ENCODE peak calls at places on chromosomes 16 and 17, in seven cellular contexts. O, J, I, A, E, L and W are unnamed samples.

GRCh38 chr16:54936086-54936978 is 5.7 kb downstream of the IRX5 start:
- DNase-seq in O (peak; percentile 64), J (peak; percentile 40), I (peak; percentile 49), A (no peak), E (no peak), L (no peak), W (no peak)

GRCh38 chr16:1749152-1750117 is 21.9 kb downstream of the NME3 start:
- DNase-seq in O (no peak), J (no peak), I (no peak), A (no peak), E (no peak), L (no peak), W (no peak)

GRCh38 chr17:79612468-79613194 is 1.8 kb upstream of the RBFOX3 start:
- DNase-seq in O (no peak), J (no peak), I (no peak), A (peak; percentile 92), E (no peak), L (no peak), W (no peak)

GRCh38 chr16:31382485-31383161 is 10.5 kb upstream of the ITGAD start:
- DNase-seq in O (no peak), J (peak; percentile 16), I (peak; percentile 76), A (peak; percentile 60), E (no peak), L (peak; percentile 63), W (peak; percentile 37)

GRCh38 chr17:47717261-47717697 is 15.8 kb upstream of the TBX21 start:
- DNase-seq in O (no peak), J (no peak), I (no peak), A (no peak), E (no peak), L (no peak), W (no peak)

GRCh38 chr16:13866073-13866472 is 53.9 kb upstream of the ERCC4 start:
- DNase-seq in O (peak; percentile 62), J (peak; percentile 70), I (peak; percentile 78), A (peak; percentile 84), E (peak; percentile 81), L (peak; percentile 56), W (no peak)

GRCh38 chr17:41553987-41554680 is 17.7 kb downstream of the KRT9 start:
- DNase-seq in O (no peak), J (no peak), I (no peak), A (no peak), E (no peak), L (no peak), W (no peak)

GRCh38 chr17:82295472-82295814 is 21.9 kb upstream of the CSNK1D start:
- DNase-seq in O (no peak), J (no peak), I (no peak), A (no peak), E (no peak), L (no peak), W (no peak)

GRCh38 chr17:58317421-58318064 is 11.1 kb downstream of the TSPOAP1 start:
- DNase-seq in O (peak; percentile 66), J (peak; percentile 36), I (no peak), A (peak; percentile 77), E (no peak), L (no peak), W (peak; percentile 62)

GRCh38 chr16:28935924-28936783 is 4.4 kb downstream of the CD19 start:
- DNase-seq in O (peak; percentile 35), J (peak; percentile 31), I (peak; percentile 84), A (peak; percentile 81), E (peak; percentile 76), L (peak; percentile 76), W (peak; percentile 86)

GRCh38 chr17:42845918-42846593 is 1.7 kb downstream of the AOC2 start:
- DNase-seq in O (no peak), J (no peak), I (no peak), A (no peak), E (no peak), L (no peak), W (no peak)

DNA sequence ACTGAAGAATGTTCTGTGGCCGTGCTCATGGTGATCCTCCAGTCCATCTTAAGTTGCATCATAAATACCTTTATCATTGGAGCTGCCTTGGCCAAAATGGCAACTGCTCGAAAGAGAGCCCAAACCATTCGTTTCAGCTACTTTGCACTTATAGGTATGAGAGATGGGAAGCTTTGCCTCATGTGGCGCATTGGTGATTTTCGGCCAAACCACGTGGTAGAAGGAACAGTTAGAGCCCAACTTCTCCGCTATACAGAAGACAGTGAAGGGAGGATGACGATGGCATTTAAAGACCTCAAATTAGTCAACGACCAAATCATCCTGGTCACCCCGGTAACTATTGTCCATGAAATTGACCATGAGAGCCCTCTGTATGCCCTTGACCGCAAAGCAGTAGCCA is 36.8 kb upstream of the KCNJ2 start:
- DNase-seq in O (no peak), J (no peak), I (no peak), A (no peak), E (no peak), L (no peak), W (no peak)
- H3K4me1 ChIP-seq in O (peaks cover 4% of the 10 kb centered on the region), J (peaks cover 8% of the 10 kb centered on the region), I (peaks cover 6% of the 10 kb centered on the region), A (peaks cover 27% of the 10 kb centered on the region), E (peaks cover 4% of the 10 kb centered on the region), L (peaks cover 8% of the 10 kb centered on the region), W (no peaks in the 10 kb centered on the region)

GRCh38 chr16:17544304-17544703 is 73.5 kb upstream of the XYLT1 start:
- DNase-seq in O (no peak), J (no peak), I (no peak), A (no peak), E (no peak), L (no peak), W (no peak)

GRCh38 chr16:17543073-17543472 is 72.3 kb upstream of the XYLT1 start:
- DNase-seq in O (no peak), J (no peak), I (no peak), A (no peak), E (no peak), L (no peak), W (no peak)

GRCh38 chr16:17544785-17545184 is 74.0 kb upstream of the XYLT1 start:
- DNase-seq in O (no peak), J (no peak), I (no peak), A (peak; percentile 7), E (no peak), L (no peak), W (no peak)

GRCh38 chr16:17538942-17539341 is 68.2 kb upstream of the XYLT1 start:
- DNase-seq in O (no peak), J (no peak), I (no peak), A (no peak), E (no peak), L (no peak), W (no peak)

GRCh38 chr16:17541324-17541723 is 70.6 kb upstream of the XYLT1 start:
- DNase-seq in O (no peak), J (no peak), I (no peak), A (no peak), E (no peak), L (no peak), W (no peak)
- H3K4me1 ChIP-seq in O (no peaks in the 10 kb centered on the region), J (no peaks in the 10 kb centered on the region), I (no peaks in the 10 kb centered on the region), A (no peaks in the 10 kb centered on the region), E (no peaks in the 10 kb centered on the region), L (no peaks in the 10 kb centered on the region), W (no peaks in the 10 kb centered on the region)

GRCh38 chr16:84726079-84726669 is 26.4 kb downstream of the USP10 start:
- DNase-seq in O (peak; percentile 86), J (peak; percentile 94), I (peak; percentile 85), A (peak; percentile 85), E (peak; percentile 89), L (peak; percentile 92), W (peak; percentile 77)

GRCh38 chr16:84725481-84726078 is 25.8 kb downstream of the USP10 start:
- DNase-seq in O (no peak), J (no peak), I (no peak), A (no peak), E (no peak), L (no peak), W (no peak)

GRCh38 chr16:84722068-84722467 is 22.3 kb downstream of the USP10 start:
- DNase-seq in O (no peak), J (no peak), I (no peak), A (no peak), E (no peak), L (no peak), W (no peak)

GRCh38 chr16:84726670-84727467 is 27.1 kb downstream of the USP10 start:
- DNase-seq in O (peak; percentile 39), J (no peak), I (peak; percentile 32), A (no peak), E (no peak), L (peak; percentile 27), W (no peak)

GRCh38 chr16:84724619-84725307 is 25.0 kb downstream of the USP10 start:
- DNase-seq in O (no peak), J (no peak), I (no peak), A (no peak), E (no peak), L (no peak), W (no peak)
- H3K4me1 ChIP-seq in O (peaks cover 18% of the 10 kb centered on the region), J (peaks cover 16% of the 10 kb centered on the region), I (peaks cover 57% of the 10 kb centered on the region), A (peaks cover 67% of the 10 kb centered on the region), E (peaks cover 8% of the 10 kb centered on the region), L (peaks cover 75% of the 10 kb centered on the region), W (peaks cover 27% of the 10 kb centered on the region)

GRCh38 chr16:58034128-58034685 is 8.7 kb downstream of the MMP15 start:
- DNase-seq in O (no peak), J (no peak), I (no peak), A (no peak), E (no peak), L (no peak), W (no peak)

GRCh38 chr16:58035356-58036170 is 10.0 kb downstream of the MMP15 start:
- DNase-seq in O (no peak), J (no peak), I (no peak), A (no peak), E (no peak), L (no peak), W (no peak)

GRCh38 chr16:58032710-58033293 is 7.2 kb downstream of the MMP15 start:
- DNase-seq in O (no peak), J (no peak), I (peak; percentile 86), A (no peak), E (no peak), L (peak; percentile 62), W (no peak)

GRCh38 chr16:58036943-58037342 is 11.4 kb downstream of the MMP15 start:
- DNase-seq in O (no peak), J (no peak), I (no peak), A (no peak), E (no peak), L (no peak), W (no peak)

GRCh38 chr16:58034786-58035185 is 9.2 kb downstream of the MMP15 start:
- DNase-seq in O (no peak), J (no peak), I (no peak), A (no peak), E (no peak), L (no peak), W (no peak)
- H3K4me1 ChIP-seq in O (peaks cover 10% of the 10 kb centered on the region), J (no peaks in the 10 kb centered on the region), I (peaks cover 70% of the 10 kb centered on the region), A (peaks cover 5% of the 10 kb centered on the region), E (no peaks in the 10 kb centered on the region), L (peaks cover 70% of the 10 kb centered on the region), W (no peaks in the 10 kb centered on the region)

DNA sequence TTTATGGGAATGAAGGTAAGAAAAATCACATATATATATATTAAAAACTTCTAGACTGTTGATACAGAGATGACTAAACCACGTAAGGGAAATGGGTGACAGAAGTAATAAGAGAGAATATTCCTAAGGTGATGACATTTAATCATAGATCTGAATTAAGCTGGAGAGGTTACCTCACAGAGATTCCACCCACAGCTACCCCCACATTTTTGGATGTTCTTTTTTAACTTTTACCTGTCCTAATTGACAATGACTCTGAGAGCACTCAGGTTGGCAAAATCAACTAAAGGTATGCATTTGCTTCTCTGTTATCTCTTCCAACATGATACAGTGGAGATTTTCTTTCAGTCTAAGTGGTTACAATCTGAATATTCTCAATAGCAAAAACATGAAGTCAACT is 1280.6 kb downstream of the CDH11 start:
- DNase-seq in O (no peak), J (no peak), I (no peak), A (no peak), E (no peak), L (no peak), W (no peak)
- H3K4me1 ChIP-seq in O (no peaks in the 10 kb centered on the region), J (no peaks in the 10 kb centered on the region), I (no peaks in the 10 kb centered on the region), A (no peaks in the 10 kb centered on the region), E (no peaks in the 10 kb centered on the region), L (no peaks in the 10 kb centered on the region), W (no peaks in the 10 kb centered on the region)